ENCODE peak calls at places on chromosomes 3 and 15, in nine cellular contexts. R is pancreas, T is GM23338, J is fibroblast of mammary gland, I is cardiac fibroblast, B is thoracic aorta, L is ovary, Y is heart right ventricle, F is brain microvascular endothelial cell. O is an unnamed sample.

GRCh38 chr3:126447456-126448106 is 28.1 kb downstream of the ZXDC start:
- DNase-seq in R (no peak), T (no peak), J (no peak), I (no peak), B (no peak), L (no peak), Y (no peak), F (no peak), O (peak)

GRCh38 chr3:173748140-173748539 is 350.6 kb downstream of the NLGN1 start:
- DNase-seq in R (no peak), T (no peak), J (no peak), I (peak), B (no peak), L (no peak), Y (no peak), F (no peak), O (no peak)

GRCh38 chr3:132034486-132035464 is at the start of gene CPNE4:
- DNase-seq in R (peak), T (peak), J (peak), I (peak), B (peak), L (peak), Y (peak), F (peak), O (peak)

GRCh38 chr3:99348451-99348850 is 289.9 kb upstream of the COL8A1 start:
- DNase-seq in R (no peak), T (no peak), J (no peak), I (no peak), B (no peak), L (no peak), Y (no peak), F (no peak), O (no peak)

GRCh38 chr15:85282504-85283115 is 97.8 kb upstream of the AKAP13 start:
- DNase-seq in R (no peak), T (no peak), J (peak), I (peak), B (no peak), L (no peak), Y (no peak), F (peak), O (no peak)

GRCh38 chr15:52746162-52746721 is 43.9 kb downstream of the ONECUT1 start:
- DNase-seq in R (no peak), T (peak), J (no peak), I (no peak), B (no peak), L (no peak), Y (no peak), F (no peak), O (no peak)

GRCh38 chr3:9290556-9290955 is 41.1 kb upstream of the SRGAP3 start:
- DNase-seq in R (no peak), T (no peak), J (peak), I (no peak), B (no peak), L (no peak), Y (no peak), F (no peak), O (no peak)

GRCh38 chr3:45064512-45065372 is 38.6 kb downstream of the CLEC3B start:
- DNase-seq in R (no peak), T (no peak), J (peak), I (peak), B (no peak), L (no peak), Y (peak), F (peak), O (no peak)

GRCh38 chr15:43446344-43446743 is 46.6 kb downstream of the TP53BP1 start:
- DNase-seq in R (no peak), T (no peak), J (no peak), I (no peak), B (no peak), L (no peak), Y (no peak), F (no peak), O (no peak)

GRCh38 chr15:90750186-90750585 is 33.0 kb downstream of the BLM start:
- DNase-seq in R (no peak), T (no peak), J (no peak), I (no peak), B (no peak), L (no peak), Y (no peak), F (no peak), O (no peak)

GRCh38 chr3:184129012-184129411 is 6.1 kb upstream of the EIF2B5 start:
- DNase-seq in R (no peak), T (peak), J (peak), I (peak), B (no peak), L (no peak), Y (no peak), F (peak), O (no peak)

GRCh38 chr15:29785068-29785467 is 37.2 kb downstream of the TJP1 start:
- DNase-seq in R (no peak), T (no peak), J (no peak), I (no peak), B (no peak), L (no peak), Y (no peak), F (no peak), O (no peak)

GRCh38 chr3:127209840-127210653 is 17.1 kb downstream of the PRR23E start:
- DNase-seq in R (no peak), T (no peak), J (no peak), I (no peak), B (no peak), L (no peak), Y (no peak), F (no peak), O (peak)

GRCh38 chr15:67838789-67839332 is 984 bp downstream of the RNU6-1 start:
- DNase-seq in R (peak), T (peak), J (no peak), I (peak), B (no peak), L (peak), Y (no peak), F (no peak), O (no peak)

GRCh38 chr15:95019907-95020306 is 788.5 kb downstream of the MCTP2 start:
- DNase-seq in R (no peak), T (no peak), J (no peak), I (no peak), B (no peak), L (no peak), Y (no peak), F (no peak), O (no peak)

GRCh38 chr15:35351059-35351458 is 194.9 kb downstream of the DPH6 start:
- DNase-seq in R (no peak), T (no peak), J (no peak), I (no peak), B (no peak), L (no peak), Y (no peak), F (no peak), O (no peak)

GRCh38 chr3:147407495-147408179 is 1.3 kb upstream of the ZIC4 start:
- DNase-seq in R (no peak), T (peak), J (no peak), I (no peak), B (no peak), L (no peak), Y (no peak), F (no peak), O (no peak)

GRCh38 chr3:138786788-138787276 is 47.9 kb downstream of the PIK3CB start:
- DNase-seq in R (no peak), T (no peak), J (peak), I (peak), B (no peak), L (no peak), Y (no peak), F (peak), O (no peak)

GRCh38 chr3:128173849-128174248 is 20.6 kb downstream of the EEFSEC start:
- DNase-seq in R (no peak), T (peak), J (no peak), I (no peak), B (no peak), L (no peak), Y (peak), F (no peak), O (peak)

GRCh38 chr15:65638681-65639089 is 16.9 kb downstream of the SLC24A1 start:
- DNase-seq in R (no peak), T (peak), J (peak), I (peak), B (no peak), L (no peak), Y (peak), F (peak), O (no peak)

GRCh38 chr3:192514081-192514753 is 213.1 kb downstream of the FGF12 start:
- DNase-seq in R (peak), T (peak), J (peak), I (peak), B (no peak), L (no peak), Y (no peak), F (no peak), O (no peak)

GRCh38 chr3:133992951-133993595 is 36.7 kb downstream of the SLCO2A1 start:
- DNase-seq in R (no peak), T (no peak), J (no peak), I (no peak), B (no peak), L (no peak), Y (no peak), F (no peak), O (peak)

GRCh38 chr3:182617511-182617910 is 175.8 kb upstream of the ATP11B start:
- DNase-seq in R (no peak), T (no peak), J (no peak), I (no peak), B (no peak), L (no peak), Y (no peak), F (no peak), O (no peak)

GRCh38 chr3:71210257-71211002 is 373.1 kb downstream of the FOXP1 start:
- DNase-seq in R (no peak), T (no peak), J (peak), I (peak), B (no peak), L (no peak), Y (no peak), F (peak), O (no peak)
- TF ChIP-seq CTCF in R (no peak), T (no peak), J (peak), I (peak), B (peak), L (peak), Y (no peak), F (peak), O (no peak)

DNA sequence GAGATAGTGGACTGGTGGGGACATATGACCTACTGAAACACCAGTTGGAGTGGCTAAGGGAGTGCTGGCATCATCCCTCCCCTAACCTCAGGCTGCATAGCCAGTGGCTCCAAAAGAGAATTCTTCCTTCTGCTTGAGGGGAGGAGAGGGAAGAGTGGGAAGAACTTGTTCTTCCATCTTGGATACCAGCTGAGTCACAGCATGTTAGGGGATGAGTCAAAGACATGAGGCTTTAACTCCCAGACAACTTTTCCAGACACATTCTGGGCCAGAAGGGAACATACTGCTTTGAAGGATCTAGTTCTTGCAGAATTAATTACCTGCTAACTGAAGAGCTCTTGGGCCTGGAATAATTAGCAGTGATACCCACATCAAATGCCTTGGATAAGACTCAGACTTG is 36.8 kb upstream of the PEX5L start:
- DNase-seq in R (no peak), T (no peak), J (peak), I (no peak), B (no peak), L (no peak), Y (no peak), F (no peak), O (no peak)
- H3K4me3 ChIP-seq in R (no peak), T (no peak), J (no peak), I (no peak), B (no peak), L (no peak), Y (no peak), F (no peak), O (no peak)

DNA sequence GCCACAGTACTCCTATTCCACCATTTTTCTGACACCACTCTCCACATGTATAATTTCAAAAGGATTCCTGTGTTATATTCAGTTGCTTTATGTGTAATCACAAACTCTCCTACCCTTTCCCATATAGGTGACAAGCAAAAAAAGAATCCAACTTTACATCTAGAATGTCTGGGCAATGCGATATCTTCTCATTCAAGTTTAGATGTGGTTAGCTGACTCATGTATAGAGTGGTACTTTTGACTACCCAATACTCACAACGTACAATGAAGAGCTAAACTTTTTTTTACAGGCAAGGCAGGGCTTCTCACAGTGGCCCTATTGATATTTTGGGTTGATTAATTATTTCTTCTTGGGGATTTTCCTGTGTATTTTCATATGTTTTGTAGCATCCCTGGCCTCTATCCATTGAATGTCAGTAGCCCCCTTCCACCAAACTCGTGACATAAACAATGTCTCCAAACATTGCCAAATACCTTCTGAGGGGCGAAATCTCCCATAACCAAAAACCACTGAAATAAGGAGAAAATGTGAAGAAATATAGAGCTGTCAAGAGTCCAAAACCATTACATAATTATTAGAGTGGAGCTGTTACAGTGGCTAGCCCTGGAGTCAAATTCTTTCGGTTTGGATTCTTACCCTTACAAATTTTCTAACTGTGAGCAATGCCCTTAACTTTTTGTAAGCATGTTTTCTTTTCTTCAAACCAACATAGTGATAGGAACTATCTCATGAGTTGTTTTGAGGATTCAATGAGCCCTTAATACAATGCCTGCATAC is 342.6 kb downstream of the NSUN3 start:
- DNase-seq in R (no peak), T (no peak), J (no peak), I (no peak), B (no peak), L (no peak), Y (no peak), F (peak), O (no peak)
- TF ChIP-seq CTCF in R (no peak), T (no peak), J (no peak), I (no peak), B (no peak), L (no peak), Y (no peak), F (no peak), O (no peak)

GRCh38 chr3:48996640-48997039 is 6.6 kb downstream of the P4HTM start:
- DNase-seq in R (no peak), T (no peak), J (no peak), I (no peak), B (no peak), L (no peak), Y (no peak), F (no peak), O (no peak)

GRCh38 chr3:48997714-48998637 is 7.9 kb downstream of the P4HTM start:
- DNase-seq in R (no peak), T (peak), J (no peak), I (no peak), B (no peak), L (no peak), Y (no peak), F (no peak), O (no peak)

GRCh38 chr3:48997102-48997637 is 7.1 kb downstream of the P4HTM start:
- DNase-seq in R (no peak), T (no peak), J (no peak), I (no peak), B (no peak), L (no peak), Y (no peak), F (no peak), O (no peak)

GRCh38 chr3:49001155-49001554 is 6.0 kb upstream of the WDR6 start:
- DNase-seq in R (no peak), T (no peak), J (no peak), I (no peak), B (no peak), L (no peak), Y (no peak), F (no peak), O (no peak)

GRCh38 chr3:48999085-48999858 is 7.9 kb upstream of the WDR6 start:
- DNase-seq in R (no peak), T (no peak), J (no peak), I (no peak), B (no peak), L (no peak), Y (no peak), F (no peak), O (no peak)
- H3K4me3 ChIP-seq in R (no peak), T (peak), J (no peak), I (no peak), B (no peak), L (no peak), Y (no peak), F (no peak), O (no peak)